ENCODE peak calls at places on chromosome 5, in nine cellular contexts. W, P, Y, U, J, G, D, C and Z are unnamed samples.

GRCh38 chr5:11378462-11378861 is 525.8 kb downstream of the CTNND2 start:
- DNase-seq in W (no peak), P (no peak), Y (no peak), U (no peak), J (no peak), G (no peak), D (no peak), C (no peak), Z (no peak)

GRCh38 chr5:125311743-125312142 is 565.3 kb upstream of the ZNF608 start:
- DNase-seq in W (no peak), P (no peak), Y (no peak), U (no peak), J (no peak), G (no peak), D (no peak), C (peak), Z (no peak)

GRCh38 chr5:93899026-93899600 is 157.7 kb upstream of the POU5F2 start:
- DNase-seq in W (no peak), P (peak), Y (no peak), U (peak), J (peak), G (peak), D (no peak), C (peak), Z (no peak)

GRCh38 chr5:157160001-157160400 is 6.1 kb downstream of the GARIN3 start:
- DNase-seq in W (no peak), P (no peak), Y (no peak), U (no peak), J (no peak), G (no peak), D (no peak), C (no peak), Z (no peak)

GRCh38 chr5:54702470-54702869 is 184.9 kb downstream of the SNX18 start:
- DNase-seq in W (no peak), P (no peak), Y (no peak), U (no peak), J (no peak), G (no peak), D (no peak), C (no peak), Z (no peak)

GRCh38 chr5:174283176-174283575 is 237.7 kb downstream of the NSG2 start:
- DNase-seq in W (no peak), P (no peak), Y (no peak), U (no peak), J (no peak), G (no peak), D (no peak), C (no peak), Z (no peak)

GRCh38 chr5:101942321-101942882 is 353.7 kb downstream of the SLCO4C1 start:
- DNase-seq in W (peak), P (peak), Y (no peak), U (peak), J (peak), G (peak), D (no peak), C (peak), Z (no peak)

GRCh38 chr5:154369682-154370081 is 76.1 kb upstream of the SAP30L start:
- DNase-seq in W (no peak), P (no peak), Y (no peak), U (no peak), J (no peak), G (peak), D (no peak), C (no peak), Z (no peak)

GRCh38 chr5:56574778-56575177 is 240.6 kb upstream of the MAP3K1 start:
- DNase-seq in W (no peak), P (no peak), Y (no peak), U (no peak), J (no peak), G (no peak), D (no peak), C (no peak), Z (no peak)

GRCh38 chr5:38263983-38264382 is 5.6 kb downstream of the EGFLAM start:
- DNase-seq in W (no peak), P (no peak), Y (no peak), U (no peak), J (no peak), G (no peak), D (no peak), C (no peak), Z (no peak)

GRCh38 chr5:150054569-150054968 is 31.8 kb downstream of the CSF1R start:
- DNase-seq in W (no peak), P (no peak), Y (no peak), U (no peak), J (no peak), G (no peak), D (no peak), C (no peak), Z (no peak)

GRCh38 chr5:178126556-178126955 is 4.3 kb upstream of the RMND5B start:
- DNase-seq in W (no peak), P (no peak), Y (no peak), U (no peak), J (no peak), G (peak), D (no peak), C (no peak), Z (no peak)